ENCODE peak calls at places on chromosomes 1 and 21, in eight cellular contexts. L is esophagus squamous epithelium, R is Peyer's patch, G is MM.1S, I is adrenal gland, Z is transverse colon, K is NB4, U is GM10248. W is an unnamed sample.

GRCh38 chr1:173868266-173869107 is at the start of gene ZBTB37:
- DNase-seq in L (peak; percentile 78), R (peak; percentile 98), G (peak; percentile 97), I (peak; percentile 87), Z (peak; percentile 97), K (peak; percentile 91), U (peak; percentile 90), W (peak; percentile 93)

GRCh38 chr1:108011295-108011694 is 46.3 kb upstream of the VAV3 start:
- DNase-seq in L (no peak), R (no peak), G (no peak), I (no peak), Z (no peak), K (no peak), U (no peak), W (no peak)

GRCh38 chr21:43861716-43862115 is 3.3 kb upstream of the AGPAT3 start:
- DNase-seq in L (no peak), R (peak; percentile 49), G (peak; percentile 44), I (no peak), Z (no peak), K (no peak), U (no peak), W (no peak)

GRCh38 chr1:216456682-216457081 is 33.4 kb upstream of the USH2A start:
- DNase-seq in L (no peak), R (no peak), G (no peak), I (no peak), Z (no peak), K (no peak), U (no peak), W (no peak)

GRCh38 chr1:20142001-20142710 is 3.0 kb downstream of the PLA2G2F start:
- DNase-seq in L (no peak), R (peak; percentile 13), G (no peak), I (no peak), Z (no peak), K (no peak), U (no peak), W (no peak)

GRCh38 chr1:167789501-167789900 is 67.7 kb downstream of the MPZL1 start:
- DNase-seq in L (no peak), R (no peak), G (no peak), I (no peak), Z (no peak), K (no peak), U (no peak), W (no peak)

GRCh38 chr1:8922962-8923361 is 22.7 kb upstream of the CA6 start:
- DNase-seq in L (no peak), R (no peak), G (no peak), I (no peak), Z (no peak), K (no peak), U (no peak), W (no peak)

GRCh38 chr1:117138556-117138955 is 17.0 kb upstream of the TRIM45 start:
- DNase-seq in L (no peak), R (no peak), G (no peak), I (no peak), Z (no peak), K (no peak), U (no peak), W (no peak)

GRCh38 chr1:209375681-209376360 is 207.7 kb upstream of the CAMK1G start:
- DNase-seq in L (no peak), R (no peak), G (no peak), I (no peak), Z (no peak), K (no peak), U (no peak), W (no peak)

GRCh38 chr1:209767706-209768105 is 11.9 kb downstream of the TRAF3IP3 start:
- DNase-seq in L (no peak), R (no peak), G (no peak), I (no peak), Z (no peak), K (peak; percentile 83), U (no peak), W (no peak)

GRCh38 chr1:150322310-150322709 is 977 bp downstream of the PRPF3 start:
- DNase-seq in L (no peak), R (no peak), G (no peak), I (no peak), Z (no peak), K (peak; percentile 77), U (no peak), W (no peak)

GRCh38 chr1:248786106-248786665 is 30.6 kb upstream of the LYPD8 start:
- DNase-seq in L (no peak), R (peak; percentile 70), G (no peak), I (no peak), Z (no peak), K (peak; percentile 64), U (no peak), W (no peak)

GRCh38 chr21:34364921-34365320 is 1.1 kb downstream of the KCNE2 start:
- DNase-seq in L (no peak), R (peak; percentile 24), G (no peak), I (no peak), Z (no peak), K (no peak), U (no peak), W (no peak)

GRCh38 chr1:204569478-204569877 is 53.3 kb downstream of the MDM4 start:
- DNase-seq in L (no peak), R (no peak), G (no peak), I (no peak), Z (no peak), K (no peak), U (no peak), W (no peak)

GRCh38 chr1:37085393-37085792 is 51.1 kb upstream of the GRIK3 start:
- DNase-seq in L (no peak), R (no peak), G (no peak), I (no peak), Z (no peak), K (peak; percentile 8), U (no peak), W (peak; percentile 33)

GRCh38 chr1:18540136-18540765 is 59.5 kb downstream of the KLHDC7A start:
- DNase-seq in L (no peak), R (peak; percentile 34), G (no peak), I (no peak), Z (no peak), K (no peak), U (no peak), W (no peak)

GRCh38 chr21:16198546-16198945 is 468.8 kb downstream of the USP25 start:
- DNase-seq in L (no peak), R (no peak), G (no peak), I (no peak), Z (no peak), K (no peak), U (no peak), W (no peak)

GRCh38 chr1:12760256-12760795 is 13.2 kb upstream of the PRAMEF12 start:
- DNase-seq in L (no peak), R (no peak), G (no peak), I (no peak), Z (no peak), K (peak; percentile 12), U (no peak), W (no peak)
- TF ChIP-seq CTCF in L (no peak), R (no peak), G (peak; percentile 28), I (no peak), Z (no peak), K (peak; percentile 38), U (no peak), W (peak; percentile 45)

GRCh38 chr21:27498025-27498424 is 531.1 kb upstream of the ADAMTS5 start:
- DNase-seq in L (no peak), R (no peak), G (no peak), I (no peak), Z (no peak), K (no peak), U (no peak), W (no peak)
- TF ChIP-seq CTCF in L (no peak), R (no peak), G (no peak), I (no peak), Z (no peak), K (no peak), U (no peak), W (no peak)

GRCh38 chr1:43705334-43705733 is 2.0 kb upstream of the ST3GAL3 start:
- DNase-seq in L (no peak), R (no peak), G (no peak), I (no peak), Z (no peak), K (peak; percentile 11), U (no peak), W (no peak)

GRCh38 chr1:43708006-43708412 is 673 bp downstream of the ST3GAL3 start:
- DNase-seq in L (no peak), R (no peak), G (no peak), I (no peak), Z (no peak), K (peak; percentile 62), U (no peak), W (no peak)

GRCh38 chr1:43705982-43706597 is 1.2 kb upstream of the ST3GAL3 start:
- DNase-seq in L (no peak), R (no peak), G (no peak), I (no peak), Z (no peak), K (peak; percentile 58), U (no peak), W (no peak)

GRCh38 chr1:43706598-43707190 is 642 bp upstream of the ST3GAL3 start:
- DNase-seq in L (no peak), R (peak; percentile 49), G (peak; percentile 27), I (peak; percentile 42), Z (peak; percentile 22), K (peak; percentile 51), U (no peak), W (peak; percentile 31)

DNA sequence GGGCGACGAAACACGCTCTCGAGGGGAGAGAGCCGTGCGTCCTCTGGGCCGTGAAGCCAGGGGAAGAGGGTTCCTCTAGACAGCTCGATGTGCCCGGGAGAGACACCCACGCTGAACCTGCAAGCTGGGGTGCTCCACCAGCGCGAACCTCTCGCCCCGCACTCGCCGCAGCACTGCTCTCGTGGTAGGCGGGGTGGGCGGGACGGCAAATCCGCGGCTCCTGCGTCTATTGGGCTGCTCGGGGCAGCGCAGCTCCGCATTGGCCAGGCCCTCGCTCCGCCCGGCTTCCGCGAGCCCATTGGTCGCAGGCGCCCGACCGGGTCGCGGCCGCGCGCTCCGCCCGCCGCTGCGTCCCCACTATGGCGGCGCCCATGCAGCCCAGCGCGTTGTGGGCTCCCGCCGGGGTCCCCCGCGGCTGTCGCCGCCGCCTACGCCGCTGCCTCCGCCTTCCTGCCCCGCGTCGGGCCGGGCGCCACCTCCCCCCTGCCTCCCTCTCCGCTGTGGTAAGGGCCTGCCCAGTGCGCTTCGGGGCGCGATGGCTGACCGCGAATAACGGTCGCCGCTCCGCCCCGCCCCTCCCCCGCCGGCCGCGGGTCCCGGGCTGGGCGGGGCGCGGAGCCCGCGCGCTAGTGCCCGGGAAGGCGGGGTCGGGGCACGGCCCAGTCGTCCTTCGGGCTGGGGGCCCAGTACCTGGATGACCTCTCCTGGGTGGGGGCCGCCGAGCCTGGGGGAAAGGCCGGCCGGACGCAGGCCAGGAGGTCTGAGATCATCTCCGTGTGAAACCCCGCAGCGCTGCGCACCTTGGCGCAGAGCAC is at the start of gene ST3GAL3:
- DNase-seq in L (peak; percentile 51), R (peak; percentile 96), G (peak; percentile 97), I (peak; percentile 96), Z (peak; percentile 94), K (peak; percentile 95), U (peak; percentile 97), W (peak; percentile 92)
- TF ChIP-seq CTCF in L (no peak), R (no peak), G (no peak), I (no peak), Z (no peak), K (no peak), U (no peak), W (no peak)

DNA sequence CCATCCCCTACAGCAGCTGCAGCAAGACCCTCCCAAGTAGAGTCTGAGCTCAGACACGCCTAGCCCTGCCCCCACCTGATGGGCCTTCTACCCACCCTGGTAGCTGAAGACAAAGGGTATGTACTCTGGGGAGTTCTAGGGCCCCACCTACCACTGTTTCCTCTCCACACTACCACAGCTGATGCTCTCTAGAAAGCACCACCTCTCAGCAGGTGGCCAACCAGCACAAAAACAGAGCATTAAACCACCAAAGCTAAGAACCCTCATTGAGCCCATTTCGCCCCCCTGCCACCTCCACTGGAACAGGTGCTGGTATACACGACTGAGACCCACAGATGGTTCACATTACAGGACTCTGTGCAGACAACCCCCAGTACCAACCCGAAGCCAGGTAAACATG is 258.9 kb downstream of the SETD4 start:
- DNase-seq in L (no peak), R (no peak), G (peak; percentile 87), I (no peak), Z (no peak), K (no peak), U (no peak), W (no peak)
- TF ChIP-seq CTCF in L (no peak), R (no peak), G (no peak), I (no peak), Z (no peak), K (no peak), U (no peak), W (no peak)

W was measured in endothelial cell.